ENCODE peak calls at places on chromosomes 6 and 20, in eight cellular contexts. R, N, U, F, Y, J, Z and P are unnamed samples.

GRCh38 chr6:85390105-85390728 is 59.7 kb upstream of the NT5E start:
- DNase-seq in R (no peak), N (no peak), U (no peak), F (no peak), Y (no peak), J (no peak), Z (no peak), P (no peak)

GRCh38 chr6:16822975-16823374 is 61.7 kb upstream of the ATXN1 start:
- DNase-seq in R (no peak), N (no peak), U (no peak), F (no peak), Y (no peak), J (no peak), Z (no peak), P (no peak)

GRCh38 chr6:38178584-38178886 is 359.0 kb downstream of the ZFAND3 start:
- DNase-seq in R (no peak), N (peak; percentile 23), U (no peak), F (no peak), Y (no peak), J (no peak), Z (no peak), P (no peak)

GRCh38 chr20:24995741-24996448 is 3.3 kb upstream of the APMAP start:
- DNase-seq in R (no peak), N (peak; percentile 34), U (no peak), F (no peak), Y (no peak), J (no peak), Z (no peak), P (peak; percentile 62)

GRCh38 chr6:39295538-39295937 is 18.7 kb downstream of the KCNK17 start:
- DNase-seq in R (no peak), N (no peak), U (no peak), F (peak; percentile 39), Y (no peak), J (no peak), Z (no peak), P (peak; percentile 55)

GRCh38 chr20:7113577-7114466 is 346.3 kb downstream of the BMP2 start:
- DNase-seq in R (no peak), N (no peak), U (no peak), F (no peak), Y (peak; percentile 20), J (peak; percentile 37), Z (no peak), P (peak; percentile 31)

GRCh38 chr6:2990179-2990931 is 9.3 kb upstream of the NQO2 start:
- DNase-seq in R (no peak), N (no peak), U (no peak), F (peak; percentile 54), Y (peak; percentile 60), J (no peak), Z (no peak), P (no peak)

GRCh38 chr6:87407531-87407895 is 259 bp upstream of the CFAP206 start:
- DNase-seq in R (no peak), N (no peak), U (no peak), F (no peak), Y (peak; percentile 51), J (peak; percentile 33), Z (no peak), P (peak; percentile 42)

GRCh38 chr6:32622545-32623401 is 14.4 kb upstream of the HLA-DQA1 start:
- DNase-seq in R (no peak), N (no peak), U (no peak), F (peak; percentile 50), Y (no peak), J (peak; percentile 85), Z (peak; percentile 19), P (no peak)

GRCh38 chr6:167276772-167277533 is 14.2 kb upstream of the UNC93A start:
- DNase-seq in R (no peak), N (peak; percentile 62), U (no peak), F (no peak), Y (no peak), J (no peak), Z (no peak), P (no peak)

GRCh38 chr6:158649289-158650143 is at the start of gene SYTL3:
- DNase-seq in R (peak; percentile 75), N (peak; percentile 78), U (no peak), F (peak; percentile 55), Y (peak; percentile 72), J (peak; percentile 41), Z (peak; percentile 76), P (peak; percentile 77)

GRCh38 chr20:64206619-64207018 is 42.4 kb downstream of the MYT1 start:
- DNase-seq in R (no peak), N (no peak), U (no peak), F (no peak), Y (no peak), J (no peak), Z (no peak), P (no peak)

GRCh38 chr20:40654876-40655275 is 34.2 kb downstream of the MAFB start:
- DNase-seq in R (no peak), N (no peak), U (no peak), F (no peak), Y (peak; percentile 12), J (no peak), Z (no peak), P (peak; percentile 48)

GRCh38 chr6:17705428-17705777 is 1.3 kb downstream of the NUP153 start:
- DNase-seq in R (no peak), N (no peak), U (no peak), F (no peak), Y (peak; percentile 70), J (no peak), Z (no peak), P (peak; percentile 48)

GRCh38 chr6:90146914-90147668 is 149.6 kb downstream of the BACH2 start:
- DNase-seq in R (no peak), N (no peak), U (no peak), F (no peak), Y (no peak), J (peak; percentile 29), Z (no peak), P (no peak)

GRCh38 chr6:40395066-40395697 is 192.0 kb downstream of the LRFN2 start:
- DNase-seq in R (no peak), N (no peak), U (no peak), F (no peak), Y (no peak), J (no peak), Z (no peak), P (peak; percentile 40)

GRCh38 chr6:159640722-159641482 is 52.1 kb downstream of the SOD2 start:
- DNase-seq in R (no peak), N (no peak), U (no peak), F (no peak), Y (no peak), J (no peak), Z (no peak), P (no peak)

GRCh38 chr6:743320-744096 is 50.6 kb upstream of the EXOC2 start:
- DNase-seq in R (no peak), N (no peak), U (no peak), F (no peak), Y (no peak), J (no peak), Z (no peak), P (no peak)

GRCh38 chr6:147855823-147856222 is 347.3 kb downstream of the SAMD5 start:
- DNase-seq in R (no peak), N (no peak), U (no peak), F (no peak), Y (no peak), J (no peak), Z (no peak), P (no peak)

GRCh38 chr6:159168536-159169192 is 536 bp upstream of the FNDC1 start:
- DNase-seq in R (no peak), N (no peak), U (no peak), F (peak; percentile 41), Y (peak; percentile 23), J (no peak), Z (no peak), P (no peak)

GRCh38 chr6:90719321-90720195 is 132.7 kb upstream of the MAP3K7 start:
- DNase-seq in R (no peak), N (no peak), U (no peak), F (no peak), Y (no peak), J (no peak), Z (no peak), P (no peak)

GRCh38 chr6:154931741-154932424 is 63.2 kb upstream of the TIAM2 start:
- DNase-seq in R (no peak), N (no peak), U (peak; percentile 35), F (no peak), Y (no peak), J (peak; percentile 31), Z (no peak), P (no peak)

GRCh38 chr6:155448823-155449789 is 6.5 kb downstream of the NOX3 start:
- DNase-seq in R (no peak), N (no peak), U (no peak), F (no peak), Y (no peak), J (no peak), Z (no peak), P (no peak)

GRCh38 chr6:37056112-37056403 is 50.6 kb downstream of the FGD2 start:
- DNase-seq in R (no peak), N (no peak), U (no peak), F (no peak), Y (no peak), J (no peak), Z (no peak), P (no peak)
- H3K4me3 ChIP-seq in R (no peak overlapping the region), N (no peak overlapping the region), U (no peak overlapping the region), F (no peak overlapping the region), Y (no peak overlapping the region), J (no peak overlapping the region), Z (no peak overlapping the region), P (no peak overlapping the region)

GRCh38 chr6:108594640-108595039 is 33.9 kb downstream of the FOXO3 start:
- DNase-seq in R (no peak), N (no peak), U (no peak), F (no peak), Y (no peak), J (no peak), Z (no peak), P (peak; percentile 11)
- H3K4me3 ChIP-seq in R (no peak overlapping the region), N (no peak overlapping the region), U (no peak overlapping the region), F (no peak overlapping the region), Y (no peak overlapping the region), J (no peak overlapping the region), Z (no peak overlapping the region), P (no peak overlapping the region)

DNA sequence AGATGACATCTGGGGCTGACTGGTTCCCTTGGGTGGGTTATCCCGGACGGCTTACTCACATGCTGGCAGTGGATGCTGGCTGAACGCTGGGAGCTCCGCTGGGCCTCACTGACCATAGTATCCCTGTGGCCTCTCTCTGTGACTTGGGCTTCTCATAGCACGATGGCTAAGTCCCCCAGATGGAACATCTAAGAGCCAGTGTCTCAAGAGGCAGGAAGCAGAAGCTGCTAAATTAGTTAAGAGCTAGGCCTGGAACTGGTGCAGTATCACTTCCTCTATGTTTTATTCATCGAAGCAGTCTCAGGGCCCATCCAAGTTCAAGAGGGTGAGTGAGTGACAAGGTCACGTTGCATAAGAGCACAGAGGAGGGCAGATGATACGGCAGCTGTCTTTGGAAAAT is 116.5 kb upstream of the LAMP5 start:
- DNase-seq in R (no peak), N (no peak), U (no peak), F (no peak), Y (no peak), J (peak; percentile 63), Z (no peak), P (no peak)
- H3K4me3 ChIP-seq in R (no peak overlapping the region), N (no peak overlapping the region), U (no peak overlapping the region), F (no peak overlapping the region), Y (no peak overlapping the region), J (no peak overlapping the region), Z (no peak overlapping the region), P (no peak overlapping the region)

DNA sequence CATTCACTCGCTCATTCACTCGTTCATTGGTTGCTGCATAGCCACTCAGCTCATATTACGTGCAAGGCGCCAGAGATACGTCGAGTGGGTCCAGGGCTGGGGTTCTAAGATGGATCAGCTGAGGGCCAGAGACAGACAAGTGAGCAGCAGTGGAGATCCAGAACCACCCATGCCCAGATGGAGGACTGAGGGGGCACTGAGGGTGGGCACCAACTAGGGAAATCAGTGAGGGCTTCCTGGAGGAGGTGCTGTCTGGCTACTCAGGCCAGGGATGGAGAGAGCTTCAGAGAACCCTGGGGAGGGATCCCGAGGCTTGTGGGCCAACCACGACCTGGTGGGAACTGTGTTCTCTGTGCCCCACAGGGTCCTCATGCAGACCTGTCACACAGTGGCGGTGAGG is 364 bp upstream of the SPDEF start:
- DNase-seq in R (no peak), N (no peak), U (no peak), F (no peak), Y (no peak), J (no peak), Z (no peak), P (no peak)
- H3K4me3 ChIP-seq in R (no peak overlapping the region), N (no peak overlapping the region), U (no peak overlapping the region), F (no peak overlapping the region), Y (no peak overlapping the region), J (no peak overlapping the region), Z (no peak overlapping the region), P (no peak overlapping the region)